ENCODE peak calls at places on chromosome 21, in six cellular contexts. A is EH; J is prostate gland; P is stimulated activated CD8-positive, alpha-beta memory T cell treated with anti-CD3 and anti-CD28 coated beads, Interleukin-2, amount 100 ng/mL, for 48 hours; X is AG09319; T is epithelial cell of esophagus. H is an unnamed sample.

GRCh38 chr21:38910390-38911008 is 104.8 kb downstream of the ETS2 start:
- DNase-seq in A (peak), J (no peak), X (no peak), T (peak), P (peak), H (no peak)

GRCh38 chr21:44532165-44532564 is 7.8 kb downstream of the KRTAP10-1 start:
- DNase-seq in P (no peak), J (no peak), T (no peak), A (no peak), X (no peak), H (no peak)

GRCh38 chr21:41337515-41337914 is 20.9 kb downstream of the FAM3B start:
- DNase-seq in X (no peak), T (no peak), A (no peak), J (no peak), P (no peak), H (no peak)

GRCh38 chr21:44425307-44425894 is 29.9 kb upstream of the LRRC3 start:
- DNase-seq in T (no peak), X (no peak), A (no peak), P (no peak), J (no peak), H (peak)

GRCh38 chr21:17889171-17889570 is 70.0 kb upstream of the C21orf91 start:
- DNase-seq in X (no peak), P (no peak), T (peak), A (no peak), J (no peak), H (no peak)

GRCh38 chr21:45607021-45607921 is 36.3 kb upstream of the PCBP3 start:
- DNase-seq in T (no peak), X (no peak), A (peak), J (no peak), P (no peak), H (no peak)

GRCh38 chr21:44714905-44715304 is 3.5 kb upstream of the TSPEAR start:
- DNase-seq in X (no peak), A (no peak), J (no peak), P (no peak), T (no peak), H (no peak)

GRCh38 chr21:29305068-29305467 is 6.3 kb downstream of the BACH1 start:
- DNase-seq in J (no peak), X (no peak), T (no peak), A (peak), P (no peak), H (no peak)

GRCh38 chr21:29481641-29482040 is 182.9 kb downstream of the BACH1 start:
- DNase-seq in A (peak), P (no peak), X (no peak), J (no peak), T (no peak), H (no peak)

GRCh38 chr21:37266515-37267221 is 466 bp downstream of the VPS26C start:
- DNase-seq in J (no peak), T (no peak), X (no peak), A (peak), P (no peak), H (peak)

GRCh38 chr21:39319251-39319756 is 5.9 kb upstream of the BRWD1 start:
- DNase-seq in T (no peak), J (no peak), P (no peak), A (peak), X (no peak), H (no peak)

GRCh38 chr21:25970254-25970930 is 200.2 kb downstream of the APP start:
- DNase-seq in A (no peak), T (peak), J (peak), P (no peak), X (no peak), H (no peak)

GRCh38 chr21:28521932-28522826 is 470.5 kb downstream of the LTN1 start:
- DNase-seq in J (no peak), X (peak), P (no peak), A (peak), T (peak), H (peak)

GRCh38 chr21:35849131-35849530 is 211.2 kb downstream of the SETD4 start:
- DNase-seq in A (no peak), X (no peak), P (no peak), J (peak), T (no peak), H (no peak)

GRCh38 chr21:29832217-29832616 is 107.6 kb downstream of the GRIK1 start:
- DNase-seq in P (no peak), X (no peak), J (no peak), A (no peak), T (no peak), H (no peak)

GRCh38 chr21:15809818-15810217 is 80.0 kb downstream of the USP25 start:
- DNase-seq in P (no peak), T (peak), X (peak), A (peak), J (no peak), H (no peak)

GRCh38 chr21:41895643-41896493 is 16.7 kb upstream of the PRDM15 start:
- DNase-seq in P (peak), X (no peak), J (no peak), T (no peak), A (no peak), H (peak)

GRCh38 chr21:15053531-15053930 is 11.3 kb downstream of the NRIP1 start:
- DNase-seq in A (no peak), J (no peak), T (no peak), P (no peak), X (no peak), H (no peak)

GRCh38 chr21:41767606-41768370 is 936 bp upstream of the RIPK4 start:
- DNase-seq in T (peak), J (no peak), A (peak), X (no peak), P (no peak), H (no peak)

GRCh38 chr21:42739061-42739931 is 85.9 kb downstream of the PDE9A start:
- DNase-seq in J (no peak), X (no peak), P (no peak), T (no peak), A (no peak), H (no peak)

GRCh38 chr21:17931080-17931479 is 111.9 kb upstream of the C21orf91 start:
- DNase-seq in J (no peak), A (no peak), T (no peak), X (no peak), P (no peak), H (no peak)

GRCh38 chr21:41247561-41247968 is 69.0 kb upstream of the FAM3B start:
- DNase-seq in X (no peak), A (no peak), T (no peak), J (peak), P (no peak), H (no peak)

GRCh38 chr21:39610705-39611104 is 2.0 kb upstream of the B3GALT5 start:
- DNase-seq in X (no peak), T (no peak), A (no peak), P (no peak), J (no peak), H (peak)

GRCh38 chr21:42062543-42063022 is 8.5 kb upstream of the UMODL1 start:
- DNase-seq in A (no peak), T (no peak), X (no peak), P (peak), J (no peak), H (no peak)

GRCh38 chr21:41816583-41817165 is 49.8 kb upstream of the RIPK4 start:
- DNase-seq in X (no peak), T (peak), A (peak), J (peak), P (peak), H (peak)

GRCh38 chr21:42636535-42636914 is 16.9 kb upstream of the PDE9A start:
- DNase-seq in X (peak), A (peak), T (peak), P (no peak), J (no peak), H (no peak)

GRCh38 chr21:34603002-34603709 is 11.8 kb downstream of the RCAN1 start:
- DNase-seq in J (peak), P (peak), T (peak), X (no peak), A (peak), H (peak)

GRCh38 chr21:45430521-45431501 is 25.8 kb downstream of the COL18A1 start:
- DNase-seq in X (no peak), P (no peak), T (no peak), A (peak), J (no peak), H (peak)

GRCh38 chr21:36323032-36323431 is 3.0 kb downstream of the MORC3 start:
- DNase-seq in P (no peak), A (peak), X (no peak), T (peak), J (no peak), H (no peak)

GRCh38 chr21:46128983-46129571 is 26.3 kb downstream of the FTCD start:
- DNase-seq in P (no peak), J (no peak), T (no peak), X (no peak), A (no peak), H (peak)

GRCh38 chr21:45579383-45580180 is 37.3 kb upstream of the SLC19A1 start:
- DNase-seq in P (no peak), A (no peak), J (no peak), T (no peak), X (no peak), H (no peak)

GRCh38 chr21:33780631-33781030 is 135.0 kb downstream of the ATP5PO start:
- DNase-seq in J (no peak), T (no peak), X (no peak), A (peak), P (no peak), H (no peak)

GRCh38 chr21:35273331-35273730 is 224.2 kb upstream of the RUNX1 start:
- DNase-seq in T (peak), J (peak), X (no peak), A (no peak), P (no peak), H (peak)

GRCh38 chr21:35083246-35083645 is 34.1 kb upstream of the RUNX1 start:
- DNase-seq in P (no peak), A (no peak), J (no peak), X (no peak), T (no peak), H (no peak)

GRCh38 chr21:44517175-44517899 is 22.7 kb downstream of the KRTAP10-1 start:
- DNase-seq in P (peak), T (no peak), X (no peak), J (no peak), A (no peak), H (peak)

GRCh38 chr21:46158666-46159300 is 3.4 kb upstream of the FTCD start:
- DNase-seq in X (no peak), P (no peak), T (no peak), A (no peak), J (no peak), H (no peak)

GRCh38 chr21:17371470-17371869 is 141.4 kb upstream of the CXADR start:
- DNase-seq in X (no peak), T (peak), A (peak), P (no peak), J (no peak), H (no peak)

GRCh38 chr21:25396135-25396711 is 211.1 kb downstream of the MRPL39 start:
- DNase-seq in X (no peak), J (no peak), P (peak), A (no peak), T (no peak), H (no peak)

GRCh38 chr21:44925027-44925755 is 4.5 kb upstream of the ITGB2 start:
- DNase-seq in T (peak), A (peak), P (no peak), J (no peak), X (peak), H (no peak)

GRCh38 chr21:32018381-32018780 is 145.6 kb downstream of the HUNK start:
- DNase-seq in J (no peak), A (no peak), T (no peak), X (no peak), P (no peak), H (no peak)

H was measured in iPS-NIHi11.